ENCODE peak calls at places on chromosome 6, in seven cellular contexts. K is GM12878, A is ascending aorta, Q is uterus, Z is hepatocyte, G is stomach, M is adrenal gland. I is an unnamed sample.

GRCh38 chr6:44043036-44043478 is 84.2 kb downstream of the MRPL14 start:
- DNase-seq in Q (no peak), Z (peak; percentile 56), K (no peak), G (no peak), A (no peak), M (no peak), I (no peak)

GRCh38 chr6:133923938-133924593 is 29.0 kb upstream of the TBPL1 start:
- DNase-seq in Z (peak; percentile 82), Q (peak; percentile 76), K (peak; percentile 33), G (peak; percentile 74), A (no peak), M (peak; percentile 81), I (peak; percentile 77)

GRCh38 chr6:158323561-158323958 is 11.3 kb downstream of the TULP4 start:
- DNase-seq in Q (no peak), M (no peak), G (no peak), Z (no peak), K (peak; percentile 33), A (no peak), I (no peak)

GRCh38 chr6:43698584-43699349 is 11.2 kb upstream of the MRPS18A start:
- DNase-seq in Q (peak; percentile 61), G (peak; percentile 85), Z (peak; percentile 53), K (no peak), M (peak; percentile 58), A (no peak), I (peak; percentile 77)

GRCh38 chr6:132404736-132405135 is 3.5 kb upstream of the MOXD1 start:
- DNase-seq in K (no peak), Q (no peak), G (no peak), M (no peak), A (no peak), Z (no peak), I (no peak)

GRCh38 chr6:166707045-166707444 is 80.0 kb upstream of the RPS6KA2 start:
- DNase-seq in A (no peak), Q (no peak), Z (peak; percentile 76), G (peak; percentile 68), K (no peak), M (peak; percentile 66), I (no peak)

GRCh38 chr6:152605342-152605741 is 31.8 kb downstream of the SYNE1 start:
- DNase-seq in Q (no peak), A (no peak), K (no peak), Z (no peak), G (no peak), M (no peak), I (no peak)

GRCh38 chr6:69584913-69585729 is 211.7 kb downstream of the LMBRD1 start:
- DNase-seq in Z (peak; percentile 28), K (peak; percentile 35), M (no peak), A (no peak), G (no peak), Q (peak; percentile 20), I (no peak)

GRCh38 chr6:38337819-38338465 is 301.8 kb downstream of the BTBD9 start:
- DNase-seq in M (no peak), Q (no peak), K (no peak), A (no peak), G (no peak), Z (peak; percentile 23), I (no peak)

GRCh38 chr6:41488392-41489129 is 57.6 kb upstream of the FOXP4 start:
- DNase-seq in K (peak; percentile 42), A (no peak), G (no peak), M (no peak), Q (peak; percentile 78), Z (peak; percentile 82), I (no peak)

GRCh38 chr6:32194825-32195651 is 2.6 kb upstream of the GPSM3 start:
- DNase-seq in K (no peak), G (no peak), Q (no peak), A (no peak), Z (peak; percentile 75), M (peak; percentile 63), I (no peak)

GRCh38 chr6:160431231-160431630 is 83.1 kb downstream of the SLC22A3 start:
- DNase-seq in K (no peak), Z (peak; percentile 78), G (peak; percentile 33), A (no peak), M (peak; percentile 83), Q (peak; percentile 87), I (no peak)

GRCh38 chr6:88823998-88824397 is 139.4 kb downstream of the RNGTT start:
- DNase-seq in M (no peak), A (no peak), G (no peak), K (no peak), Z (no peak), Q (no peak), I (no peak)

GRCh38 chr6:1316482-1317220 is 4.8 kb downstream of the FOXQ1 start:
- DNase-seq in A (no peak), M (no peak), K (peak; percentile 30), Q (no peak), G (peak; percentile 73), Z (peak; percentile 48), I (no peak)

GRCh38 chr6:48069280-48069679 is 41.7 kb downstream of the PTCHD4 start:
- DNase-seq in Q (no peak), M (no peak), G (no peak), K (no peak), Z (peak; percentile 8), A (no peak), I (no peak)

GRCh38 chr6:136506124-136506799 is 44.0 kb downstream of the MAP7 start:
- DNase-seq in Q (no peak), K (no peak), Z (no peak), A (no peak), G (peak; percentile 58), M (no peak), I (no peak)

GRCh38 chr6:97687916-97688315 is 404.9 kb upstream of the MMS22L start:
- DNase-seq in G (no peak), M (no peak), A (no peak), Z (no peak), Q (no peak), K (no peak), I (no peak)

GRCh38 chr6:2940010-2940850 is 31.1 kb downstream of the SERPINB6 start:
- DNase-seq in Q (no peak), Z (no peak), M (peak; percentile 18), G (peak; percentile 25), A (no peak), K (peak; percentile 99), I (no peak)

GRCh38 chr6:22442826-22443225 is 126.5 kb upstream of the HDGFL1 start:
- DNase-seq in K (no peak), M (no peak), A (no peak), Q (no peak), Z (no peak), G (no peak), I (no peak)

GRCh38 chr6:142856607-142856856 is 88.4 kb downstream of the HIVEP2 start:
- DNase-seq in A (no peak), G (no peak), K (no peak), Q (no peak), M (no peak), Z (no peak), I (no peak)

GRCh38 chr6:142855877-142856606 is 88.9 kb downstream of the HIVEP2 start:
- DNase-seq in Q (no peak), G (no peak), Z (no peak), K (no peak), M (no peak), A (no peak), I (no peak)

GRCh38 chr6:142857609-142858195 is 87.3 kb downstream of the HIVEP2 start:
- DNase-seq in Z (no peak), A (no peak), G (no peak), M (no peak), Q (no peak), K (no peak), I (no peak)

GRCh38 chr6:142854589-142855488 is 90.1 kb downstream of the HIVEP2 start:
- DNase-seq in Z (no peak), K (no peak), M (no peak), G (no peak), Q (no peak), A (no peak), I (no peak)

DNA sequence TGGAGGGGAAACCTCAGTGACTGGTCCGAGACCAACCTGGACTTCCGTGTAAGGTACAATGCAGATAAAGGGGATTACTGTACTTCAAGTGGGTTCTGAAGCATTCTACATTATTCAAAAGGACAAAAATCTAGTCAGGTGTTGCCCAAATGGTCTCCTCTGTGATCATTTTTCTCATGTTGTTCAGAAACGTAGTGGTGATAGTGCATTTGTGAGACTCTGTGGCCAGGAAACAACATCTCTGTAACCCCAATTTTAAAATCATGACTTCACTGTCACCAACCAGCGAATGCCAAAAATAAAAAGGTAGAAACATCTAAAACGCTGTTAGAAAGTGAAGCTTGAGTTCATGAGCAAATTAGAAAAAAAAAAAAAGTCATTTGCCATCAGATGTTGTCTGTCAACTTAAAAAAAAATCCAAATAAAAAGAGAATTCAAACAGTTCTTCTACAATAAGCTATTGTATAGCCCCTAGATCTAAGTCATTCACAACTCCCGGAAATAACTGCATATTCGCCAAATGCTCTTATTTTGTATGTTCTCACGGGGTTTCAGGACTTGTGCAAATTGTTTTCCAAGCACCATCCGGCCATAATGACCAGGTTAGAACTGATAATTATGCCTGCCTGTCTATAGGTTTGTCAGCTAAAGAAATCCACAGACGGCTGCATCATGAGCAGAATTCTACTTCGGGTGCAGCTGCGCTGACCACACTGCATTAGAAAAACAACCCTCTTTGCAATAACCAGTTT is 87.9 kb downstream of the HIVEP2 start:
- DNase-seq in G (no peak), A (no peak), M (no peak), Z (no peak), K (no peak), Q (no peak), I (no peak)
- H3K4me1 ChIP-seq in G (no peaks in the 10 kb centered on the region), A (no peaks in the 10 kb centered on the region), M (peaks cover 8% of the 10 kb centered on the region), Z (no peaks in the 10 kb centered on the region), K (peaks cover 57% of the 10 kb centered on the region), Q (no peaks in the 10 kb centered on the region), I (peaks cover 15% of the 10 kb centered on the region)

GRCh38 chr6:14117158-14118090 is at the start of gene CD83:
- DNase-seq in Q (peak; percentile 27), M (peak; percentile 68), A (no peak), G (peak; percentile 84), Z (peak; percentile 84), K (no peak), I (peak; percentile 38)
- TF ChIP-seq CTCF in Q (no peak), M (no peak), A (no peak), G (no peak), Z (peak; percentile 23), K (peak; percentile 34), I (no peak)

DNA sequence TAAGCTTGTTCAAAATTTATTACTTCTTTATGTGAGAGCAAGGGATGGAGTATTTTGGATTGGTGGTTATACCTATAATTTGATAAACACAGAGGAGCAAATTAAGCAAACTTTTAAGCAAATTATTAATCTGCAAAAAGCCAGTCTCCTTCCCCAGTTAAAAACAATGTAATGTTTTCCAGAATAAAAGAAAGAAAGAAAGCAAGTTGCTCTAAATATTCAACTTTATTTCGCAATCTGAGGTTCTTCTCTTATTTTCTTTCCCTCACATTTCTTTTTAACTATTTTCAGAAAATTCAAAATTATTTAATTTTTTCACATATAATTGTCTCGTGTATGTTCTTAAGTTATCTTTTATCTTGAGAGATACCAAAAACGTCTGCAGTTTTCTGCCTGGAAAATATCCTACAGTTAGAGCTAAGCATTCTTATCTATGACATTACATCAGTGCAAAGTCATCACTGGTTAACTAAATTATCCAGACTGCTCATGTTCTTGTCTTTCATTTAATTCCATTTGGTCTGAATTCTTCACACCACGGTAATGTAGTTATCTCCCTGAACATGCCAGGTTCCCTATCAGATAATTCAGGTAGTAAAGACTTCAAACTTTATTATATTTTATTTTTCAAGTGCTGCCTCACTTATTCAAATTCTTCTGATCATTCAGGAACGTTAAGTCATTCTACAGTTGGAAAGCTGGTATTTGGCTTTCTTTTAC is 3.3 kb upstream of the CNKSR3 start:
- DNase-seq in M (no peak), G (no peak), Q (no peak), K (no peak), A (no peak), Z (no peak), I (no peak)
- H3K4me3 ChIP-seq in M (no peak overlapping the region), G (no peak overlapping the region), Q (no peak overlapping the region), K (no peak overlapping the region), A (no peak overlapping the region), Z (no peak overlapping the region), I (no peak overlapping the region)

GRCh38 chr6:116705917-116706316 is 24.9 kb downstream of the KPNA5 start:
- DNase-seq in A (no peak), Q (no peak), G (no peak), K (no peak), Z (no peak), M (no peak), I (no peak)
- H3K4me1 ChIP-seq in A (no peaks in the 10 kb centered on the region), Q (no peaks in the 10 kb centered on the region), G (no peaks in the 10 kb centered on the region), K (no peaks in the 10 kb centered on the region), Z (no peaks in the 10 kb centered on the region), M (no peaks in the 10 kb centered on the region), I (no peaks in the 10 kb centered on the region)

I was measured in tibial artery.